ENCODE peak calls at places on chromosome 14, in eight cellular contexts. Q is kidney; V is right lobe of liver; U is dorsolateral prefrontal cortex; O is astrocyte; N is ovary; H is CD4-positive, alpha-beta T cell; S is psoas muscle. G is an unnamed sample.
A peak's percentile ranks its signal among the peaks of the same experiment; 100 is the strongest.

GRCh38 chr14:103541944-103542544 is 13.0 kb downstream of the TRMT61A start:
- DNase-seq in Q (peak; percentile 70), V (no peak), U (no peak), O (no peak), N (no peak), H (no peak), S (peak; percentile 22), G (no peak)

GRCh38 chr14:74949211-74949610 is 6.2 kb downstream of the PGF start:
- DNase-seq in Q (no peak), V (no peak), U (no peak), O (no peak), N (no peak), H (no peak), S (no peak), G (no peak)

GRCh38 chr14:57987051-57987450 is 121.2 kb upstream of the SLC35F4 start:
- DNase-seq in Q (no peak), V (no peak), U (no peak), O (no peak), N (no peak), H (no peak), S (no peak), G (no peak)

GRCh38 chr14:104138891-104139459 is 588 bp downstream of the KIF26A start:
- DNase-seq in Q (peak; percentile 77), V (no peak), U (no peak), O (no peak), N (peak; percentile 33), H (no peak), S (peak; percentile 12), G (peak; percentile 30)

GRCh38 chr14:94372021-94372605 is 16.3 kb downstream of the SERPINA1 start:
- DNase-seq in Q (no peak), V (no peak), U (no peak), O (no peak), N (no peak), H (no peak), S (no peak), G (no peak)

GRCh38 chr14:69789118-69789640 is 7.9 kb downstream of the SLC10A1 start:
- DNase-seq in Q (no peak), V (no peak), U (no peak), O (no peak), N (no peak), H (no peak), S (no peak), G (no peak)

GRCh38 chr14:100018054-100018453 is 47.2 kb upstream of the EVL start:
- DNase-seq in Q (no peak), V (no peak), U (no peak), O (no peak), N (no peak), H (no peak), S (no peak), G (no peak)

GRCh38 chr14:49218436-49219092 is 367.6 kb downstream of the RPS29 start:
- DNase-seq in Q (no peak), V (no peak), U (no peak), O (peak; percentile 47), N (peak; percentile 77), H (no peak), S (no peak), G (no peak)

GRCh38 chr14:104246401-104247335 is 108.3 kb downstream of the KIF26A start:
- DNase-seq in Q (peak; percentile 39), V (no peak), U (peak; percentile 23), O (no peak), N (peak; percentile 10), H (no peak), S (no peak), G (no peak)

GRCh38 chr14:32820182-32820581 is 118.5 kb upstream of the NPAS3 start:
- DNase-seq in Q (no peak), V (no peak), U (no peak), O (no peak), N (no peak), H (no peak), S (no peak), G (no peak)

GRCh38 chr14:84819528-84819927 is 710.4 kb upstream of the FLRT2 start:
- DNase-seq in Q (no peak), V (no peak), U (no peak), O (no peak), N (no peak), H (no peak), S (no peak), G (no peak)

GRCh38 chr14:74952195-74952665 is 3.2 kb downstream of the PGF start:
- DNase-seq in Q (no peak), V (no peak), U (no peak), O (no peak), N (no peak), H (no peak), S (no peak), G (no peak)

GRCh38 chr14:26478967-26479366 is 118.9 kb downstream of the NOVA1 start:
- DNase-seq in Q (no peak), V (no peak), U (no peak), O (no peak), N (no peak), H (no peak), S (no peak), G (no peak)

GRCh38 chr14:59254146-59254910 is 65.9 kb downstream of the DAAM1 start:
- DNase-seq in Q (peak; percentile 77), V (peak; percentile 53), U (no peak), O (peak; percentile 94), N (peak; percentile 71), H (no peak), S (peak; percentile 46), G (peak; percentile 86)

GRCh38 chr14:92651793-92652382 is 96.5 kb downstream of the LGMN start:
- DNase-seq in Q (peak; percentile 87), V (peak; percentile 70), U (no peak), O (no peak), N (no peak), H (peak; percentile 59), S (peak; percentile 52), G (peak; percentile 67)
- H3K27ac ChIP-seq in Q (no peak overlapping the region), V (peak overlapping the region; percentile 40), U (peak overlapping the region; percentile 18), O (no peak overlapping the region), N (no peak overlapping the region), H (peak overlapping the region; percentile 90), S (no peak overlapping the region), G (no peak overlapping the region)

GRCh38 chr14:67517083-67517482 is 16.0 kb upstream of the PLEKHH1 start:
- DNase-seq in Q (no peak), V (peak; percentile 51), U (peak; percentile 69), O (peak; percentile 23), N (no peak), H (no peak), S (no peak), G (peak; percentile 67)
- TF ChIP-seq CTCF in Q (peak; percentile 7), V (no peak), U (peak; percentile 50), O (no peak), N (no peak), H (no peak), S (no peak), G (peak; percentile 9)

GRCh38 chr14:76257842-76258397 is 106.2 kb downstream of the GPATCH2L start:
- DNase-seq in Q (no peak), V (no peak), U (no peak), O (no peak), N (no peak), H (no peak), S (no peak), G (no peak)
- H3K27ac ChIP-seq in Q (no peak overlapping the region), V (no peak overlapping the region), U (no peak overlapping the region), O (no peak overlapping the region), N (no peak overlapping the region), H (no peak overlapping the region), S (no peak overlapping the region), G (no peak overlapping the region)

DNA sequence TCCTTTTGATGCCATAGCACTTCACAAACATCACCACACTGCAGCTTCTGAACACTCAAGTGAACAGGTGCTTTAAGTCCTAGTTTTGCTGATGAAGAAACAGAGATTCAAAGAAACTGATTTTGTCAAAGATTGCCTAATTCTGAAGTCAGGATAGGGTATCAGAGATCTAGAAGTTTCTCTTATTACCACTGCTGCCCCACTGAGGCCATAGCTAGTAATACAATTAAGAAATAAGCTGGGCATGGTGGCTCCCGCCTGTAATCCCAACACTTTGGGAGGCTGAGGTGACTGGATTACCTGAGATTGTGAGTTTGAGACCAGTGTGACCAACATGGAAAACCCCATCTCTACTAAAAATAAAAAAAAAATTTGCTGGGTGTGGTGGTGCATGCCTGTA is 458.3 kb upstream of the SEL1L start:
- DNase-seq in Q (no peak), V (no peak), U (no peak), O (no peak), N (no peak), H (no peak), S (no peak), G (no peak)
- TF ChIP-seq CTCF in Q (no peak), V (peak; percentile 26), U (no peak), O (no peak), N (no peak), H (no peak), S (no peak), G (peak; percentile 11)

DNA sequence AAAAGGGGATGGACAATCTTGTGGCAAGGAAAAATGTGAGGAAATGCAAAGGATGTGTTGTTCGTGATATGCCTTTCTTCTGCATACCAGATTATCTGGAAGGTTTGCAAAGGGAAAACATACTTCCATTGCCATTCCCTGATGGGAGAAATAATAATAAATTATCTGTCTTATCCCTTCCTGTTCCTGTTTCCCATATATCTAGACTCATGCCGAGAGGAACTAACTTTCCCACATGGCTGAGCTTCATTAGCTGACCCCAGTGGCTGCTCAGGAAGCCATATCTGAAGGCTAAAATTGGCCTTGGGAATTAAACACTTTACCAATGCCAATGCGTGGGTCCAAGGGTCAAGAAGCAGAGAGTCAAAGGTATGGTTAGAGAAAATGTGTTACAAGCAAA is 439.8 kb downstream of the MDGA2 start:
- DNase-seq in Q (no peak), V (no peak), U (no peak), O (no peak), N (no peak), H (no peak), S (no peak), G (no peak)
- H3K27ac ChIP-seq in Q (no peak overlapping the region), V (no peak overlapping the region), U (no peak overlapping the region), O (no peak overlapping the region), N (no peak overlapping the region), H (no peak overlapping the region), S (no peak overlapping the region), G (no peak overlapping the region)

GRCh38 chr14:85978851-85979250 is 448.9 kb downstream of the FLRT2 start:
- DNase-seq in Q (no peak), V (no peak), U (no peak), O (no peak), N (no peak), H (no peak), S (no peak), G (no peak)
- TF ChIP-seq CTCF in Q (no peak), V (peak; percentile 41), U (peak; percentile 11), O (no peak), N (no peak), H (no peak), S (no peak), G (no peak)

DNA sequence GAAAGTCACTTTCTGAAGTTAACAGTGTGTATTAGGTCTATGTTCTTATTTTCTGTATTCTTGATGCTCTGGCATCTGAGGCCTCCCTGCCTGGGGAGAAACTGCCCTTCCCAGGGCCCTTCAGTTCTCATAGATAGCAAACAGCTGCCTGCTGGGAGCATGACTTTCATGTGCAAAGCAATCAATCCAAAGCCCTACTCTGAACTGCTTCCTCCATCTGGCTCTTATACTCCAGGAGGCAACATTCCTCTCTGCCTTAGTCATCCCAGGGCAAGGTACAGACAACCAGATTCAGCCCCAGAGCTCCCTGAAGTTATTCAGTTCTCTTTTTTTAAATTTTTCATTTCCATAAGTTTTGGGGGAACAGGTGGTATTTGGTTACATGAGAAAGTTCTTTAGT is 41.7 kb upstream of the RIN3 start:
- DNase-seq in Q (no peak), V (no peak), U (no peak), O (peak; percentile 92), N (no peak), H (no peak), S (no peak), G (no peak)
- H3K27ac ChIP-seq in Q (no peak overlapping the region), V (no peak overlapping the region), U (no peak overlapping the region), O (peak overlapping the region; percentile 55), N (no peak overlapping the region), H (no peak overlapping the region), S (no peak overlapping the region), G (no peak overlapping the region)

GRCh38 chr14:90509403-90509802 is 112.6 kb downstream of the CALM1 start:
- DNase-seq in Q (no peak), V (no peak), U (no peak), O (no peak), N (no peak), H (no peak), S (no peak), G (no peak)
- TF ChIP-seq CTCF in Q (peak; percentile 5), V (no peak), U (no peak), O (no peak), N (no peak), H (no peak), S (no peak), G (no peak)

G was measured in heart left ventricle.